ENCODE peak calls at places on chromosomes 11 and 22, in nine cellular contexts. Y is GM23338, A is HCT116, D is PC-3, O is neural progenitor cell, E is OCI-LY7, K is GM23248, F is MM.1S, U is SK-N-SH. W is an unnamed sample.

GRCh38 chr11:112459001-112459400 is 198.3 kb upstream of the PLET1 start:
- DNase-seq in A (no peak), F (no peak), U (no peak), Y (no peak), O (no peak), D (no peak), E (no peak), K (peak), W (no peak)

GRCh38 chr22:22593964-22594656 is 35.0 kb upstream of the PRAME start:
- DNase-seq in D (peak), A (peak), U (peak), Y (peak), E (peak), F (peak), O (peak), K (peak), W (peak)

GRCh38 chr11:21975242-21975641 is 217.6 kb upstream of the ANO5 start:
- DNase-seq in A (no peak), K (no peak), U (no peak), F (no peak), D (no peak), Y (no peak), E (no peak), O (peak), W (no peak)

GRCh38 chr11:66068154-66068821 is 1.8 kb upstream of the PACS1 start:
- DNase-seq in Y (peak), U (peak), F (peak), A (peak), E (peak), D (peak), K (peak), O (peak), W (peak)

GRCh38 chr11:2761131-2762030 is 61.6 kb upstream of the KCNQ1OT1 start:
- DNase-seq in E (no peak), U (no peak), F (no peak), Y (no peak), O (no peak), D (no peak), A (no peak), K (no peak), W (no peak)

GRCh38 chr11:12696911-12697581 is 22.8 kb downstream of the TEAD1 start:
- DNase-seq in K (no peak), E (no peak), O (no peak), A (peak), Y (no peak), D (peak), F (no peak), U (no peak), W (no peak)

GRCh38 chr22:27900153-27900552 is 18.9 kb downstream of the PITPNB start:
- DNase-seq in U (no peak), Y (no peak), D (no peak), O (no peak), K (no peak), A (no peak), E (no peak), F (no peak), W (no peak)

GRCh38 chr11:120603071-120603470 is 91.5 kb downstream of the GRIK4 start:
- DNase-seq in D (no peak), K (no peak), E (no peak), U (no peak), Y (no peak), F (no peak), A (no peak), O (no peak), W (no peak)

GRCh38 chr11:34427171-34427805 is 11.4 kb upstream of the CAT start:
- DNase-seq in E (no peak), D (peak), O (no peak), A (no peak), K (peak), F (no peak), Y (no peak), U (peak), W (peak)

GRCh38 chr11:117230981-117231636 is 764 bp downstream of the PCSK7 start:
- DNase-seq in O (no peak), U (no peak), E (peak), K (peak), F (no peak), A (no peak), Y (peak), D (peak), W (no peak)

GRCh38 chr22:41888638-41889200 is 26.2 kb downstream of the SHISA8 start:
- DNase-seq in O (no peak), K (peak), F (no peak), U (no peak), A (no peak), E (no peak), D (no peak), Y (no peak), W (no peak)

GRCh38 chr11:1782831-1783724 is 19.4 kb upstream of the CTSD start:
- DNase-seq in D (peak), Y (no peak), A (no peak), U (peak), O (no peak), F (no peak), E (no peak), K (peak), W (peak)

GRCh38 chr22:50209893-50210292 is 9.1 kb downstream of the SELENOO start:
- DNase-seq in A (no peak), E (peak), U (peak), K (peak), F (peak), D (peak), Y (peak), O (peak), W (peak)

GRCh38 chr11:59207988-59208432 is 4.7 kb downstream of the MPEG1 start:
- DNase-seq in E (peak), Y (peak), F (peak), D (peak), A (no peak), O (peak), K (peak), U (peak), W (peak)

GRCh38 chr11:126697937-126698336 is 302.6 kb downstream of the KIRREL3 start:
- DNase-seq in F (no peak), U (no peak), K (no peak), A (no peak), Y (no peak), D (no peak), O (no peak), E (no peak), W (no peak)

GRCh38 chr11:94558932-94559331 is 8.2 kb upstream of the PIWIL4 start:
- DNase-seq in K (no peak), F (no peak), A (no peak), Y (no peak), E (no peak), D (no peak), U (no peak), O (no peak), W (no peak)

GRCh38 chr11:2091786-2092463 is 47.3 kb downstream of the IGF2 start:
- DNase-seq in K (no peak), Y (no peak), O (no peak), A (no peak), F (no peak), E (no peak), U (no peak), D (no peak), W (no peak)

GRCh38 chr22:22178566-22178965 is 66.0 kb upstream of the VPREB1 start:
- DNase-seq in E (peak), Y (no peak), A (no peak), U (no peak), O (no peak), F (no peak), K (no peak), D (no peak), W (no peak)

GRCh38 chr11:76773921-76774361 is 9.2 kb upstream of the TSKU start:
- DNase-seq in O (no peak), Y (no peak), E (no peak), F (no peak), D (no peak), U (no peak), A (no peak), K (no peak), W (no peak)

GRCh38 chr11:62592989-62593421 is 1.7 kb upstream of the TUT1 start:
- DNase-seq in K (no peak), Y (no peak), F (no peak), E (no peak), O (no peak), A (no peak), U (no peak), D (no peak), W (no peak)

GRCh38 chr11:9015677-9016076 is 11.9 kb upstream of the NRIP3 start:
- DNase-seq in Y (peak), O (peak), A (peak), E (peak), K (peak), D (peak), F (peak), U (peak), W (peak)

GRCh38 chr11:124681421-124681820 is 7.7 kb downstream of the SPA17 start:
- DNase-seq in D (no peak), E (no peak), F (no peak), U (no peak), O (no peak), A (no peak), Y (no peak), K (no peak), W (no peak)

GRCh38 chr11:65403607-65404121 is 17.2 kb downstream of the FRMD8 start:
- DNase-seq in A (no peak), E (peak), K (no peak), D (no peak), U (no peak), Y (no peak), F (no peak), O (no peak), W (no peak)

GRCh38 chr22:19880786-19881569 is 26.3 kb upstream of the GNB1L start:
- DNase-seq in F (no peak), Y (peak), O (peak), D (peak), A (peak), U (peak), K (peak), E (no peak), W (peak)

GRCh38 chr11:118791961-118792578 is 1.1 kb upstream of the DDX6 start:
- DNase-seq in O (peak), U (peak), K (peak), D (peak), E (peak), Y (peak), A (no peak), F (peak), W (peak)

GRCh38 chr22:45547016-45547345 is 44.3 kb downstream of the FBLN1 start:
- DNase-seq in Y (no peak), F (no peak), O (no peak), K (no peak), D (no peak), E (no peak), U (no peak), A (no peak), W (peak)

GRCh38 chr22:22687638-22688500 is 43.5 kb downstream of the GGTLC2 start:
- DNase-seq in U (peak), K (peak), Y (peak), O (peak), A (no peak), E (peak), D (peak), F (peak), W (peak)

GRCh38 chr11:1041149-1041467 is 4.6 kb upstream of the MUC6 start:
- DNase-seq in U (no peak), K (no peak), O (no peak), F (no peak), E (no peak), A (no peak), Y (no peak), D (no peak), W (no peak)

GRCh38 chr11:67466962-67467771 is 1.9 kb downstream of the TMEM134 start:
- DNase-seq in K (no peak), U (no peak), A (no peak), E (peak), O (no peak), Y (no peak), D (no peak), F (no peak), W (no peak)

GRCh38 chr11:97962758-97963157 is 1058.0 kb upstream of the CNTN5 start:
- DNase-seq in Y (no peak), U (no peak), D (no peak), F (no peak), A (no peak), E (no peak), K (no peak), O (no peak), W (no peak)

DNA sequence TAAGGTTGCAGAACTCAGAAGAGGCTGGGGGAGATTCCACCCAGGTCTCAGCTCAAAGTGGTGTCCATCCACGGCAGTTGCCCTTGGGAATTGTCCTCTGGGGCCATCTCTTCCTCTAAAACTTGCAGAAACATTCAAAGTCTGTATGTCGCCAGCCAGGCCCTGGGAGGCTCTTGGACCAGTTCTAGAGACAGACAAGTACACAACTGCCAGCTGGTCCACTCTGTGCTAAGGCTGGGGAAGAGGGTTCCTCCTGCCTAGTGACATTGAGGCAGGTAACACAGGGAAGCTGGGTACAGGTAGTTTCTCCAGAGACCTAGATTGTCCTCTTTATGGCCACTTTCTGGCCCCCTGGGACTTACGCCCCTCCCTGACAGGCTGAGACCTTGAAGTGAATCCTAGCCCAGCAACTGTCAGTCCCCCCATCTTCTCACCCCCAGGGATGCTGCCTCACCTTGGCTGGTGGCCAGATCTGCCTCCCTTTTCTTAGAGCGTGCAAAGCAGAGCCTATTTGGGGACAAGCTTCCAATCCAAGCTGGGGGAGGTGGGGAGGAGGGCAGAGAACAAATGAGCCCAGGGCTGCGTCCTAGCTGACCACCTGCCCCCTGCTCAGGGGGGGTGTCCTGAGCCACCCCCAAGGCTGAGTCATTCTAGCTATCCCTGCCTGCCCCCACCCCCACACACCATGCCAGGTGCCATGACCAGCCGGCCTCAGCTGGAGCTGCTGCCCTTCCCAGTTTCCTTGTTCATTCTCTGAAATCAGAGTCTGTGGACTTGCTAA is 8.4 kb downstream of the FAM83F start:
- DNase-seq in U (no peak), F (no peak), K (no peak), Y (no peak), A (no peak), D (no peak), E (no peak), O (no peak), W (no peak)
- TF ChIP-seq EZH2phosphoT487 in U (no peak), F (no peak), K (no peak), Y (no peak), A (no peak), D (no peak), E (no peak), O (no peak), W (no peak)

GRCh38 chr11:110991621-110992355 is 253.7 kb upstream of the POU2AF2 start:
- DNase-seq in Y (no peak), E (no peak), F (no peak), A (no peak), D (no peak), K (peak), O (no peak), U (no peak), W (no peak)
- TF ChIP-seq EZH2phosphoT487 in Y (no peak), E (no peak), F (no peak), A (no peak), D (no peak), K (peak), O (no peak), U (no peak), W (no peak)

DNA sequence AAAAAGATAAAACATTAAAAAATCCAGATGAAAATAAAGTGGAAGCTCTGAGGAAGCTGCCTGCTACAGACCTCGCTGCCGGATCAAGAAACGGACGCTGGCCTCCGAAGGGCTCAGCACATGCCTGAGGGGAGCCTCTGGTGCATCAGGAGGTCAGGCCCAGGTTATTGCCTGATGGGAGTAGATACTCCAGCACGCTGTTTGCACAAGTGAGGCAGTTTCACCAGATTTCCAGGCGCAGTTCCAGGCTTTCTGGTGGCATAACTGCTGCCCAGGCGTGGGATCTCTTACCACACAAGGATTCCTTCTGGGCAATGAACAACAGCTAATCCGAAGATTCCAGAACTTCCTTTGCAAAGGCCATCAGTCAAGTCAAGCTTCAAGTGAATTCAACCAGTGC is 154.2 kb downstream of the MPPED1 start:
- DNase-seq in F (no peak), D (no peak), E (no peak), K (peak), O (no peak), Y (no peak), A (no peak), U (peak), W (no peak)
- TF ChIP-seq EZH2phosphoT487 in F (no peak), D (no peak), E (no peak), K (no peak), O (no peak), Y (no peak), A (no peak), U (no peak), W (no peak)

DNA sequence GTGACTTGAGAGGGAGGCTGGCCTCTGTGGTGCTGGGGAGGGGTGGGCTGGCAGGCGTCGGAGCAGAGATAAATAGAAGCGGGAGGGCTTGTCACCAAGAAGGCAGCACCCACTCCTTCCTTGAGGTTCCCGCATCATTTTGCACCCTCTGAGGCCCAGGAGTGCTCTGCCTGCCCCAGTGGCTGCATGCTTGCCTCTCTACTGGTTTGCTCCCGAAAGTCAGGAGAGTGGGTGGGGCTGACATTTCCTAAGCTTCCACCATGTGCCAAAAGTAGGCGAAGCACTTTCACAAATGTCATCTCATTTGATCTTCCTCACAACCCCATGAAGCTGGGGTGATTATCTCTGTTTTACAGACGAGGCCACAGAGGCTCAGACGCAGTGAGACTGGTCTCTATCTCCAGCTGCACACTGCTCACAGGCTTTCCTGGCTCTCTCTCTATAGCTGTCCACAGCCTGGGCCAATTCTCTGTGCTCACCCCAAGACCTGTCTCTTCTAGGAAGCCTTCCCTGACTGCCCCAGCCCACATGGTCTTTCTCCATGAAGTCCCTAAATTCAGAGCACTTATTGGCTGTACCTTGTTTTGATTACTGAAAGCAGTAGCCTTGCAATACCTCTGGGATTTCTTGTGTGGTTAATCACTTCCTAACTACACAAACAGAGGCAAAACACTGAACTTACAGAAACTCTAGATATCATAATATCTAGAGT is 2.6 kb upstream of the UCP3 start:
- DNase-seq in U (no peak), O (no peak), Y (no peak), E (no peak), F (no peak), K (peak), D (no peak), A (no peak), W (no peak)
- TF ChIP-seq EZH2phosphoT487 in U (no peak), O (no peak), Y (no peak), E (no peak), F (no peak), K (no peak), D (no peak), A (no peak), W (no peak)

GRCh38 chr11:71474141-71474770 is 21.3 kb downstream of the NADSYN1 start:
- DNase-seq in K (no peak), F (no peak), D (no peak), E (no peak), Y (no peak), A (no peak), U (no peak), O (no peak), W (no peak)
- TF ChIP-seq EZH2phosphoT487 in K (no peak), F (no peak), D (no peak), E (no peak), Y (no peak), A (no peak), U (no peak), O (no peak), W (no peak)

DNA sequence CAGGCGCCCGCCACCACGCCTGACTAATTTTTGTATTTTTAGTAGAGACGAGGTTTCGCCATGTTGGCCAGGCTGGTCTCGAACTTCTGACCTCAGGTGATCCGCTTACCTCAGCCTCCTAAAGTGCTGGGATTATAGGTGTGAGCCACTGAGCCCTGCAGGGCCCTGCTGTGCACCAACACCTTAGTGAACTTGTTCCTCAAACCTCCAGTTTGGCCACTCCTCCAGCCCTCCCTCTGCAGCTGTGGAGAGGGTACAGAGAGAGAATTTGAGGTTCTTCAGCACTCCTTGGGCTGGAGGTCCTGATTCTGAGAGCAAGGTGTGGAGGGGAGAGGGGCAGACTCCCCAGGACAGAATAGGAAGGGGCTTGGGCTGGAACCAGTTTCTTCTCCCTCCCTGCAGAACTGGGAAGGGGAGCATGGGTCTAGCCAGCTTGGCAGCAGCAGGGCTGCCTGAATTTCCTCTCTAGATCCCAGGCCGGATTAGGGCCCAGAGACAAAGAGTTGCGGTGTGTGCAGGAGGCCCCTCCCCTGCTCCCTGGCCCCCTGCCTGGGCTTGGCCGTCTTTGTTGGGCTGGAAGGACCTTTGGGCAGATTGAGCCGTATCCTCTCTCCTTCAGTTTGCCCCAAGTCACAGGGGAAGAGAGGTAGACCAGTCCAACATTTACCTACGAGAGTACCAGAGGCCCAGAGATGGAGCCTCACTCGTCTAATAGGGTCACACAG is 2.3 kb upstream of the PEX16 start:
- DNase-seq in Y (no peak), U (peak), F (no peak), O (peak), K (no peak), D (no peak), E (no peak), A (no peak), W (no peak)
- TF ChIP-seq EZH2phosphoT487 in Y (no peak), U (no peak), F (no peak), O (no peak), K (no peak), D (no peak), E (no peak), A (no peak), W (no peak)

GRCh38 chr11:58000699-58001098 is 23.0 kb upstream of the OR9Q1 start:
- DNase-seq in D (no peak), A (no peak), U (no peak), F (no peak), O (no peak), Y (no peak), K (no peak), E (no peak), W (no peak)
- TF ChIP-seq EZH2phosphoT487 in D (no peak), A (no peak), U (no peak), F (no peak), O (no peak), Y (no peak), K (no peak), E (no peak), W (no peak)